ENCODE peak calls at places on chromosomes 5 and 9, in six cellular contexts. A is ovary; F is HCT116; C is CD8-positive, alpha-beta memory T cell; I is IMR-90; Y is heart right ventricle. L is an unnamed sample. For H3K36me3 and H3K4me1, the result is how much of the 10 kb centered on the place peaks cover.

GRCh38 chr5:169649486-169649885 is 12.4 kb downstream of the DOCK2 start:
- DNase-seq in F (no peak), A (no peak), C (no peak), Y (no peak), I (no peak), L (no peak)

GRCh38 chr5:116883875-116884274 is 309.3 kb upstream of the SEMA6A start:
- DNase-seq in Y (no peak), I (no peak), F (no peak), A (no peak), C (no peak), L (no peak)

GRCh38 chr9:128142061-128142460 is 7.2 kb upstream of the LCN2 start:
- DNase-seq in Y (peak), C (peak), I (no peak), F (no peak), A (peak), L (no peak)

GRCh38 chr5:59134770-59135169 is 551.9 kb downstream of the RAB3C start:
- DNase-seq in Y (no peak), A (no peak), C (no peak), F (no peak), I (no peak), L (no peak)

GRCh38 chr5:169781452-169782345 is 144.6 kb downstream of the DOCK2 start:
- DNase-seq in C (no peak), A (no peak), F (no peak), Y (no peak), I (no peak), L (no peak)

GRCh38 chr5:31408814-31409213 is 123.1 kb downstream of the DROSHA start:
- DNase-seq in A (no peak), C (no peak), F (no peak), I (peak), Y (no peak), L (no peak)

GRCh38 chr5:17428176-17428800 is 69.7 kb upstream of the TAF11L2 start:
- DNase-seq in C (no peak), I (no peak), F (no peak), A (no peak), Y (no peak), L (no peak)

GRCh38 chr5:17182966-17183365 is 34.5 kb upstream of the BASP1 start:
- DNase-seq in C (no peak), F (no peak), Y (no peak), I (peak), A (no peak), L (no peak)

GRCh38 chr5:74873525-74874249 is 7.5 kb upstream of the FAM169A start:
- DNase-seq in Y (no peak), I (no peak), A (no peak), C (no peak), F (no peak), L (no peak)

GRCh38 chr5:67143549-67143948 is 53.0 kb downstream of the CD180 start:
- DNase-seq in Y (no peak), I (no peak), A (no peak), F (no peak), C (no peak), L (no peak)

GRCh38 chr9:135023816-135024405 is 63.6 kb upstream of the OLFM1 start:
- DNase-seq in I (no peak), C (peak), A (no peak), F (no peak), Y (no peak), L (no peak)

GRCh38 chr9:78437721-78438610 is 141.0 kb downstream of the PSAT1 start:
- DNase-seq in A (no peak), C (no peak), F (no peak), I (no peak), Y (no peak), L (peak)

GRCh38 chr5:145587308-145588071 is 247.7 kb downstream of the PRELID2 start:
- DNase-seq in I (peak), A (no peak), Y (no peak), C (no peak), F (peak), L (no peak)

GRCh38 chr5:169788168-169788567 is 151.1 kb downstream of the DOCK2 start:
- DNase-seq in C (no peak), F (no peak), I (peak), Y (no peak), A (no peak), L (no peak)

GRCh38 chr9:120109242-120109641 is 470.7 kb downstream of the CDK5RAP2 start:
- DNase-seq in C (no peak), I (no peak), Y (no peak), F (peak), A (no peak), L (peak)

GRCh38 chr9:79986437-79986836 is 414.7 kb downstream of the TLE4 start:
- DNase-seq in I (no peak), Y (no peak), F (no peak), C (no peak), A (no peak), L (no peak)

GRCh38 chr9:72060513-72060912 is at the start of gene C9orf57:
- DNase-seq in I (no peak), F (no peak), A (no peak), Y (no peak), C (no peak), L (no peak)

GRCh38 chr5:77133061-77133758 is 46.1 kb upstream of the ZBED3 start:
- DNase-seq in C (no peak), F (peak), A (peak), I (peak), Y (peak), L (no peak)

GRCh38 chr5:137254153-137254552 is 245.0 kb downstream of the SPOCK1 start:
- DNase-seq in I (peak), A (no peak), F (no peak), C (no peak), Y (no peak), L (no peak)

GRCh38 chr5:178350361-178351220 is 118.0 kb upstream of the PHYKPL start:
- DNase-seq in Y (no peak), F (no peak), A (no peak), I (no peak), C (no peak), L (no peak)

GRCh38 chr5:128596071-128596470 is 58.0 kb upstream of the FBN2 start:
- DNase-seq in I (peak), Y (no peak), C (no peak), A (no peak), F (no peak), L (no peak)

GRCh38 chr5:95842955-95843544 is 20.5 kb upstream of the GLRX start:
- DNase-seq in C (peak), I (peak), F (no peak), Y (peak), A (no peak), L (no peak)

GRCh38 chr5:27241564-27242257 is 203.3 kb upstream of the CDH9 start:
- DNase-seq in C (no peak), I (peak), A (no peak), F (no peak), Y (no peak), L (no peak)

GRCh38 chr5:93359958-93360305 is 221.1 kb downstream of the NR2F1-AS1 start:
- DNase-seq in I (no peak), A (peak), F (no peak), Y (no peak), C (no peak), L (no peak)
- H3K4me3 ChIP-seq in I (no peak), A (no peak), F (peak), Y (no peak), C (no peak), L (no peak)

DNA sequence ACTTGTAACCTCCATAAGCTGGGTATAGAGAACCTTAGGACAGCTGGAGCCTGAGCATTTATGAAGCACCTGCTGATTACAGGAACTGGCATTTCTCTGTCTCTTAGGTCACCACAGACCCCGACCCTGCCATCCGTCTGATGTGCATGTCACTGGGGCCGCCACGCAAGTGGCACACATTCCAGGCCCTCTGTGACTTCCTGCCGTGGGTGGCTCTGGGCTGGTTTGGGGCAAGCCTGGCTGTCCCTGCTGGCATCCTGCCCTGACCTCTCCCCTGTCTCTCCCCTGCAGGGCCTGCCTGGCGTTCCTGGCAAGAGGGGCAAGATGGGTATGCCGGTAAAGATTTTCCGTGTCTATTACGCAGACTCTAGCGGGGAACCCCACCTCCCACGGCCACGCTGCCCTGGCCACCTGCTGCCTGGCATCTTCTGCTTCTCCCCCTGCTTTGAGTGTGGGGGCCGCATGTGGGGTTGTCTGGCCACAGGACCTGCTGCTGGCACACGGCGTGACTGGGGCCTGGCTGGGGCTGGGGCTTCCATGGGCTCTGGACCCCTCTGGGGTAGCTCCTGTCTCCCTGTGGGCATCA is 55.4 kb downstream of the COL27A1 start:
- DNase-seq in I (no peak), A (no peak), F (no peak), C (no peak), Y (no peak), L (no peak)
- H3K36me3 ChIP-seq in I (under half), A (under half), F (under half), C (under half), Y (under half), L (half or more)

DNA sequence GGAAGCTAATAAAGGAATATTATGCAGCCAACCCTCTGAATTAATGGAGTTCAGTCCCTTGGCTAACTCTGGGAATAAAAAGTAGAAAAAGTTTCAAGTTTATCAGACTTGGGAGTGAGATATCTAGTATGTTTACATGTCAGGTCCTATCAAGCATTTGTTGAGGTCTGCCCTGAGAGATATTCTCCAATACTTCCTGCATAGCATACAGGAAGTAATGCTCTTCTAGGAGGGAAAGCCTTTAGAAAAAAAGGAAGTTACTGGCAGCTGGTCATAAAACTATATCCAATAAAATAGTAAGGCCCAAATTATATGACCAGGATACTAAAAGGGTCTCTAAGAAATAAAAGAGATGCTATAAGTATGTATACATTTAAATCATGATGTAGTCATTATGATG is 594.1 kb upstream of the FTMT start:
- DNase-seq in Y (no peak), F (no peak), C (no peak), I (no peak), A (no peak), L (no peak)
- H3K4me1 ChIP-seq in Y (under half), F (under half), C (under half), I (under half), A (under half), L (under half)

GRCh38 chr9:908806-909205 is 67.3 kb downstream of the DMRT1 start:
- DNase-seq in I (no peak), A (no peak), F (no peak), C (no peak), Y (no peak), L (peak)
- H3K4me3 ChIP-seq in I (no peak), A (no peak), F (no peak), C (no peak), Y (no peak), L (no peak)

DNA sequence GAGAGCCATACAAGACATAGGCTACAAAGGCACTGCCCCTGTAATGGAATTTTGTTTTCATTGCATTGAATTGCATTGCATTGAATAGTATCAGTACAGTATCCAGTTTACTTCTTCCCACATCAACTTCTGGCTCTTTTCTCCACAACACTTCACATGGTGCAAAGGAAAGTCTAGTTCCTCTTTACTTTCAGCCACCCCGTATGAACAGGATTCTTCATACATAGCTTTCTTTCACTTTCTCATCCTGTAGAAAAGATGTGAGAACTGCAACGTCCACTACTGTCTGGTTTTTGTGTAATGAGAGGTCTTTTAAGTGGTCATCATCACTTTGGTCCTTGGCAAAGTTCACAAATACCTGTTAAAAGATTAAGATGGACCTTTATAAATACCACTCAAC is 20.2 kb downstream of the NIPSNAP3B start:
- DNase-seq in Y (no peak), I (no peak), A (no peak), F (no peak), C (no peak), L (no peak)
- H3K36me3 ChIP-seq in Y (half or more), I (under half), A (under half), F (under half), C (under half), L (under half)

GRCh38 chr9:124870723-124871122 is 8.8 kb downstream of the ARPC5L start:
- DNase-seq in F (no peak), C (no peak), A (no peak), Y (no peak), I (no peak), L (no peak)

GRCh38 chr9:124868511-124869465 is 6.9 kb downstream of the ARPC5L start:
- DNase-seq in Y (peak), C (peak), A (peak), I (peak), F (peak), L (peak)

GRCh38 chr9:124869986-124870560 is 8.1 kb downstream of the ARPC5L start:
- DNase-seq in I (peak), A (no peak), Y (no peak), C (peak), F (no peak), L (no peak)

GRCh38 chr9:124869466-124869985 is 7.6 kb downstream of the ARPC5L start:
- DNase-seq in Y (no peak), F (no peak), I (no peak), A (peak), C (peak), L (no peak)

DNA sequence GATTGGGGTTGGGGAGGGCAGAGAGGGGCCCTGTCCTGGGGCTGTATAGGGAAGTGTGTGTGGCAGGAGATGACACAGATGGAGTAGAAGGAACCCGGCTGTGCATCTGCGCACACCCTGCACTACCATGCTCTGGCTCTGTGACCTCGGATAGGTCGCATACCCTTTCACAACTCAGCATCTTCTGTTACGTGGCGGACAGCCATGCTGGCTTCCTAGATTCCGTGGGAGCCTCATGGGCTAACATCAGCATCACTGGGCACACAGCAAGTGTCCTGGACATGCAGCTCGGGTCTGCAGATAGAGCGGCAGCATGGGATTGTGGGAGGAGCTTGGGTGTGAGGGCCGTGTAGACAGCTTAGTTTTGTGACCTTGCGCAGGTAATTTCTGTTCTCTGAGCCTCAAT is 9.2 kb downstream of the ARPC5L start:
- DNase-seq in Y (no peak), F (no peak), I (no peak), A (no peak), C (no peak), L (no peak)
- H3K4me1 ChIP-seq in Y (half or more), F (under half), I (under half), A (under half), C (half or more), L (under half)

GRCh38 chr5:141778211-141778610 is 96.2 kb upstream of the ARAP3 start:
- DNase-seq in I (peak), Y (no peak), C (no peak), F (no peak), A (no peak), L (no peak)

GRCh38 chr5:141777711-141778110 is 95.7 kb upstream of the ARAP3 start:
- DNase-seq in F (no peak), Y (no peak), I (no peak), A (no peak), C (no peak), L (no peak)

GRCh38 chr5:141778683-141779082 is 96.7 kb upstream of the ARAP3 start:
- DNase-seq in Y (no peak), A (no peak), C (no peak), F (no peak), I (no peak), L (no peak)

GRCh38 chr5:141779642-141780041 is 97.6 kb upstream of the ARAP3 start:
- DNase-seq in A (no peak), C (no peak), F (no peak), I (peak), Y (peak), L (no peak)

DNA sequence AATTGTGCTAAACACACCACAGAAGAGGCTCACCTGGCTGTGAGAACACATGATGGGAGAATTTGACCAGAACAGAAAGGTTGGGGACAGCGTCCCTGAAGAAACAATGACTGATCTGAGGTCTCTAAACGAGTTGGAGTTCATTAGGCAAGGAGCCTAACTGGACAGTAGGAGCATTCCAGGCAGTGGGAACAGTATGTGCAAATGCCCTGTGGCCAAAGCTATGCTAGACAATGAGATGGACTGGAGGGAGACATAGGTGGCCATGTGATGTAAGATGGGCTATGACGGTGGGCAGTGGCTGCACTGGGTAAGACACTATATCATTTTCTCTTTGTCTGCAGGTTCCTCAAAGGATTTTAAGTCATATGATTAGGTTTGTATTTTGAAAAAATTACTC is 95.1 kb upstream of the ARAP3 start:
- DNase-seq in I (no peak), F (no peak), C (no peak), A (no peak), Y (no peak), L (no peak)
- H3K4me3 ChIP-seq in I (no peak), F (no peak), C (no peak), A (no peak), Y (no peak), L (no peak)

GRCh38 chr5:135008556-135008955 is 25.5 kb downstream of the PITX1 start:
- DNase-seq in C (no peak), F (no peak), Y (no peak), I (no peak), A (no peak), L (no peak)

GRCh38 chr5:135007749-135008363 is 26.2 kb downstream of the PITX1 start:
- DNase-seq in I (no peak), C (no peak), Y (no peak), F (no peak), A (no peak), L (no peak)

GRCh38 chr5:135005076-135005475 is 29.0 kb downstream of the PITX1 start:
- DNase-seq in Y (no peak), C (no peak), I (no peak), F (no peak), A (no peak), L (no peak)

GRCh38 chr5:135008981-135009735 is 24.9 kb downstream of the PITX1 start:
- DNase-seq in C (no peak), A (no peak), Y (no peak), I (no peak), F (no peak), L (no peak)

GRCh38 chr5:135007305-135007704 is 26.7 kb downstream of the PITX1 start:
- DNase-seq in A (no peak), Y (no peak), F (no peak), C (no peak), I (no peak), L (no peak)
- H3K36me3 ChIP-seq in A (under half), Y (under half), F (under half), C (under half), I (under half), L (under half)

DNA sequence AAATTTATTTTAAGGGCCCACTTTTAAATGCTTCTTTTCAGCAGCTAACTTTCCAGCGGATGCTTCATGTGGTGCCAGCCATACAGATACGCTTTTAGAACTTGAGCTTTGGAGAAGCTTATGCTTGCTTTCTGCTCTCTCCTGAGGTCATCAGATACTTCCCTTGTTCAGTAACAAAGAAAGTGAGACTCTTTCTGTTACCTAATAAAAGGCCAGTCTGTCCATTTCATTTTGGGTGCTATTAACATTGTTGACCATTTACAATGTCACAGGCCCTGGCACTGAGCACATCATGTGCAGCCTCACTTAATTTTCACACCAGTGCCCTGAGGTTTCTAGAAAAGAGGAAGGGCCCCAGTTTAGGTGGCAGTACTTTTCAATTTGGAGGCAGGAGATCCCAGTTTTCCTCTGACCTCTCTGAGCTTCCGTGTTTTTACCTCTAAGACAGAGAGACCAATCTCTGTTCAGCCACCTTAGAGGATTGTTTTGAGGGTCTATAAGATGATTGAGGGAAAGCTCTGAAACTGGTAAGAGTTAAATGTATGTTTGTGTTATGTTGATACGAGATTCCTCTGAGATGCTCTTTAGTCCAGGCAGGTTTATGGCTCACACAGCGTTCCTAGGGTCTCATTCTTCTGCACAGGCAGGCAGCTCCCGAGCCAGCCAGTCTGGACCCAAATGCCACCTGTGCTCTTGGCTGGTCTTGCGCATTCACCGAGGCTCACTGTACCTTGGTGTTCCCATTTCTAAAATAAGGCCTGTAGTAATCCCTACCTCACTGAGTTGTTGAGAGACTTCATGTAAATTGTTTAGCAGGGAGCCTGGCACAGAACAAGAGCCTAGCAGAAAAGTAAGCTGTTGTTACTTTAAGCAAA is 4.4 kb downstream of the ABL1 start:
- DNase-seq in F (no peak), C (no peak), A (no peak), Y (no peak), I (no peak), L (no peak)
- H3K4me1 ChIP-seq in F (under half), C (under half), A (under half), Y (half or more), I (under half), L (under half)

DNA sequence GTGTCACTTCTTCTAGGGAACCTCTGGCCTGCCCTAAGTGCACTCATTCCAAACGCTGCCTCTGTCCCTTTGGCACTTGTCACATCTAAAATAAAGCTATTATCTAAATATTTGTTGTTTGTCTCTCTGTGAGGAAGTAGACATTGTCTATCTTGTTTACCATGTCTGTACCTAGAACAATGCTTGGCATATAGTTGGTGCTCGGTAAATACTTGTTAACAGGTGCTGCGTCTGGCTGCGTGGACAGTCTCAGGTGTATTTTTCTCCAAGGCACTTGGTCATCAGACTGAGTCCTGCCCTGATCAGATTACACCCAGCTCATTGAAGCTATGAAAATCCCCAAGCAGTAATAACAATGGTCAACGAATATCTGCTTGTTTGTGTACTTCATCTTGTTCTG is 174.9 kb upstream of the SMIM23 start:
- DNase-seq in C (no peak), Y (no peak), I (no peak), A (no peak), F (no peak), L (no peak)
- H3K4me3 ChIP-seq in C (no peak), Y (no peak), I (no peak), A (no peak), F (no peak), L (no peak)